ENCODE peak calls at places on chromosomes 16 and 17, in seven cellular contexts. One of them, this sample, is unnamed.

GRCh38 chr16:81694494-81695285 is 84.4 kb upstream of the PLCG2 start:
- DNase-seq in PC-3: no peak
- DNase-seq in kidney: no peak
- DNase-seq in CD8-positive, alpha-beta memory T cell: no peak
- DNase-seq in SJSA1: no peak
- DNase-seq in heart right ventricle: no peak
- DNase-seq in CD4-positive, alpha-beta memory T cell: no peak
- DNase-seq in this sample: no peak

GRCh38 chr17:34397265-34397664 is 34.2 kb upstream of the CCL1 start:
- DNase-seq in SJSA1: no peak
- DNase-seq in kidney: no peak
- DNase-seq in PC-3: no peak
- DNase-seq in CD8-positive, alpha-beta memory T cell: no peak
- DNase-seq in CD4-positive, alpha-beta memory T cell: no peak
- DNase-seq in heart right ventricle: no peak
- DNase-seq in this sample: no peak

GRCh38 chr16:31215287-31216115 is 1.4 kb downstream of the PYDC1 start:
- DNase-seq in kidney: peak; percentile 84
- DNase-seq in CD4-positive, alpha-beta memory T cell: peak; percentile 14
- DNase-seq in heart right ventricle: peak; percentile 62
- DNase-seq in CD8-positive, alpha-beta memory T cell: no peak
- DNase-seq in SJSA1: no peak
- DNase-seq in PC-3: peak; percentile 57
- DNase-seq in this sample: no peak

GRCh38 chr16:29154676-29155121 is 169.8 kb downstream of the LAT start:
- DNase-seq in heart right ventricle: no peak
- DNase-seq in CD8-positive, alpha-beta memory T cell: no peak
- DNase-seq in SJSA1: peak; percentile 75
- DNase-seq in kidney: no peak
- DNase-seq in PC-3: no peak
- DNase-seq in CD4-positive, alpha-beta memory T cell: no peak
- DNase-seq in this sample: no peak

GRCh38 chr17:45092932-45093430 is 31.9 kb downstream of the NMT1 start:
- DNase-seq in SJSA1: peak; percentile 99
- DNase-seq in kidney: peak; percentile 93
- DNase-seq in PC-3: peak; percentile 98
- DNase-seq in CD8-positive, alpha-beta memory T cell: no peak
- DNase-seq in CD4-positive, alpha-beta memory T cell: no peak
- DNase-seq in heart right ventricle: peak; percentile 74
- DNase-seq in this sample: no peak

GRCh38 chr16:49023095-49023494 is 258.5 kb downstream of the CBLN1 start:
- DNase-seq in CD8-positive, alpha-beta memory T cell: no peak
- DNase-seq in SJSA1: no peak
- DNase-seq in CD4-positive, alpha-beta memory T cell: no peak
- DNase-seq in kidney: no peak
- DNase-seq in PC-3: peak; percentile 74
- DNase-seq in heart right ventricle: no peak
- DNase-seq in this sample: no peak

GRCh38 chr16:86261379-86261778 is 248.9 kb upstream of the FOXF1 start:
- DNase-seq in PC-3: peak; percentile 18
- DNase-seq in kidney: no peak
- DNase-seq in CD8-positive, alpha-beta memory T cell: no peak
- DNase-seq in CD4-positive, alpha-beta memory T cell: no peak
- DNase-seq in heart right ventricle: no peak
- DNase-seq in SJSA1: no peak
- DNase-seq in this sample: peak; percentile 76

GRCh38 chr16:8632675-8633182 is 11.2 kb downstream of the METTL22 start:
- DNase-seq in CD4-positive, alpha-beta memory T cell: no peak
- DNase-seq in PC-3: no peak
- DNase-seq in CD8-positive, alpha-beta memory T cell: no peak
- DNase-seq in heart right ventricle: no peak
- DNase-seq in kidney: no peak
- DNase-seq in SJSA1: no peak
- DNase-seq in this sample: no peak

GRCh38 chr17:36127199-36127881 is 23.7 kb downstream of the CCL4 start:
- DNase-seq in heart right ventricle: no peak
- DNase-seq in CD4-positive, alpha-beta memory T cell: no peak
- DNase-seq in CD8-positive, alpha-beta memory T cell: no peak
- DNase-seq in PC-3: no peak
- DNase-seq in kidney: no peak
- DNase-seq in SJSA1: no peak
- DNase-seq in this sample: peak; percentile 97

GRCh38 chr17:77002103-77003045 is 134.2 kb downstream of the MGAT5B start:
- DNase-seq in CD4-positive, alpha-beta memory T cell: no peak
- DNase-seq in CD8-positive, alpha-beta memory T cell: no peak
- DNase-seq in PC-3: peak; percentile 99
- DNase-seq in kidney: no peak
- DNase-seq in SJSA1: peak; percentile 100
- DNase-seq in heart right ventricle: no peak
- DNase-seq in this sample: no peak

GRCh38 chr17:82440991-82441627 is 9.4 kb downstream of the CYBC1 start:
- DNase-seq in SJSA1: no peak
- DNase-seq in CD8-positive, alpha-beta memory T cell: no peak
- DNase-seq in heart right ventricle: peak; percentile 37
- DNase-seq in PC-3: no peak
- DNase-seq in kidney: peak; percentile 88
- DNase-seq in CD4-positive, alpha-beta memory T cell: no peak
- DNase-seq in this sample: peak; percentile 47

GRCh38 chr16:89506113-89506504 is 2.1 kb upstream of the SPG7 start:
- DNase-seq in SJSA1: no peak
- DNase-seq in CD8-positive, alpha-beta memory T cell: no peak
- DNase-seq in PC-3: no peak
- DNase-seq in kidney: no peak
- DNase-seq in CD4-positive, alpha-beta memory T cell: no peak
- DNase-seq in heart right ventricle: no peak
- DNase-seq in this sample: no peak

GRCh38 chr16:55948230-55948629 is 73.1 kb upstream of the CES5A start:
- DNase-seq in heart right ventricle: no peak
- DNase-seq in CD4-positive, alpha-beta memory T cell: no peak
- DNase-seq in kidney: no peak
- DNase-seq in PC-3: no peak
- DNase-seq in CD8-positive, alpha-beta memory T cell: no peak
- DNase-seq in SJSA1: no peak
- DNase-seq in this sample: no peak

GRCh38 chr17:77036136-77036840 is 104.5 kb upstream of the SEC14L1 start:
- DNase-seq in CD4-positive, alpha-beta memory T cell: no peak
- DNase-seq in PC-3: no peak
- DNase-seq in kidney: no peak
- DNase-seq in SJSA1: no peak
- DNase-seq in heart right ventricle: no peak
- DNase-seq in CD8-positive, alpha-beta memory T cell: no peak
- DNase-seq in this sample: no peak

GRCh38 chr17:36468903-36469635 is 17.4 kb upstream of the ZNHIT3 start:
- DNase-seq in kidney: peak; percentile 41
- DNase-seq in PC-3: no peak
- DNase-seq in CD8-positive, alpha-beta memory T cell: no peak
- DNase-seq in SJSA1: no peak
- DNase-seq in heart right ventricle: no peak
- DNase-seq in CD4-positive, alpha-beta memory T cell: no peak
- DNase-seq in this sample: no peak

GRCh38 chr16:73610605-73611177 is 562.8 kb upstream of the ZFHX3 start:
- DNase-seq in CD8-positive, alpha-beta memory T cell: no peak
- DNase-seq in CD4-positive, alpha-beta memory T cell: no peak
- DNase-seq in kidney: no peak
- DNase-seq in heart right ventricle: no peak
- DNase-seq in PC-3: no peak
- DNase-seq in SJSA1: no peak
- DNase-seq in this sample: no peak

GRCh38 chr16:57265850-57266530 is 18.5 kb downstream of the PLLP start:
- DNase-seq in CD4-positive, alpha-beta memory T cell: no peak
- DNase-seq in kidney: peak; percentile 95
- DNase-seq in heart right ventricle: peak; percentile 78
- DNase-seq in SJSA1: no peak
- DNase-seq in CD8-positive, alpha-beta memory T cell: no peak
- DNase-seq in PC-3: peak; percentile 19
- DNase-seq in this sample: no peak

GRCh38 chr17:38752930-38753506 is 477 bp downstream of the PSMB3 start:
- DNase-seq in heart right ventricle: no peak
- DNase-seq in CD8-positive, alpha-beta memory T cell: no peak
- DNase-seq in SJSA1: no peak
- DNase-seq in CD4-positive, alpha-beta memory T cell: no peak
- DNase-seq in kidney: peak; percentile 83
- DNase-seq in PC-3: no peak
- DNase-seq in this sample: no peak

GRCh38 chr17:75749545-75750389 is 15.2 kb downstream of the GALK1 start:
- DNase-seq in CD8-positive, alpha-beta memory T cell: peak; percentile 80
- DNase-seq in CD4-positive, alpha-beta memory T cell: peak; percentile 82
- DNase-seq in SJSA1: peak; percentile 90
- DNase-seq in kidney: peak; percentile 92
- DNase-seq in heart right ventricle: peak; percentile 88
- DNase-seq in PC-3: peak; percentile 79
- DNase-seq in this sample: peak; percentile 94

GRCh38 chr17:30554839-30555751 is 77.9 kb downstream of the GOSR1 start:
- DNase-seq in heart right ventricle: no peak
- DNase-seq in CD8-positive, alpha-beta memory T cell: no peak
- DNase-seq in kidney: peak; percentile 33
- DNase-seq in SJSA1: peak; percentile 56
- DNase-seq in PC-3: peak; percentile 34
- DNase-seq in CD4-positive, alpha-beta memory T cell: no peak
- DNase-seq in this sample: peak; percentile 71

GRCh38 chr17:146546-146945 is 9.2 kb downstream of the SCGB1C2 start:
- DNase-seq in SJSA1: peak; percentile 20
- DNase-seq in CD4-positive, alpha-beta memory T cell: no peak
- DNase-seq in heart right ventricle: no peak
- DNase-seq in PC-3: no peak
- DNase-seq in kidney: no peak
- DNase-seq in CD8-positive, alpha-beta memory T cell: no peak
- DNase-seq in this sample: no peak

GRCh38 chr17:81651692-81652091 is 4.7 kb downstream of the PDE6G start:
- DNase-seq in CD4-positive, alpha-beta memory T cell: no peak
- DNase-seq in PC-3: peak; percentile 86
- DNase-seq in SJSA1: peak; percentile 74
- DNase-seq in CD8-positive, alpha-beta memory T cell: no peak
- DNase-seq in heart right ventricle: no peak
- DNase-seq in kidney: no peak
- DNase-seq in this sample: no peak

GRCh38 chr17:77145635-77146632 is 5.2 kb downstream of the SEC14L1 start:
- DNase-seq in kidney: peak; percentile 91
- DNase-seq in CD4-positive, alpha-beta memory T cell: no peak
- DNase-seq in heart right ventricle: peak; percentile 46
- DNase-seq in PC-3: peak; percentile 86
- DNase-seq in SJSA1: peak; percentile 91
- DNase-seq in CD8-positive, alpha-beta memory T cell: no peak
- DNase-seq in this sample: no peak

GRCh38 chr16:3187798-3188674 is at the start of gene OR1F1:
- DNase-seq in CD8-positive, alpha-beta memory T cell: peak; percentile 71
- DNase-seq in CD4-positive, alpha-beta memory T cell: peak; percentile 67
- DNase-seq in kidney: no peak
- DNase-seq in heart right ventricle: no peak
- DNase-seq in SJSA1: peak; percentile 62
- DNase-seq in PC-3: no peak
- DNase-seq in this sample: no peak

GRCh38 chr17:64707077-64707591 is 45.0 kb upstream of the SMURF2 start:
- DNase-seq in CD4-positive, alpha-beta memory T cell: no peak
- DNase-seq in kidney: peak; percentile 93
- DNase-seq in CD8-positive, alpha-beta memory T cell: no peak
- DNase-seq in PC-3: peak; percentile 100
- DNase-seq in heart right ventricle: peak; percentile 84
- DNase-seq in SJSA1: peak; percentile 100
- DNase-seq in this sample: no peak
- H3K27ac ChIP-seq in CD4-positive, alpha-beta memory T cell: no peak overlapping the region
- H3K27ac ChIP-seq in kidney: no peak overlapping the region
- H3K27ac ChIP-seq in CD8-positive, alpha-beta memory T cell: no peak overlapping the region
- H3K27ac ChIP-seq in PC-3: peak overlapping the region; percentile 98
- H3K27ac ChIP-seq in heart right ventricle: no peak overlapping the region
- H3K27ac ChIP-seq in SJSA1: peak overlapping the region; percentile 88
- H3K27ac ChIP-seq in this sample: no peak overlapping the region

DNA sequence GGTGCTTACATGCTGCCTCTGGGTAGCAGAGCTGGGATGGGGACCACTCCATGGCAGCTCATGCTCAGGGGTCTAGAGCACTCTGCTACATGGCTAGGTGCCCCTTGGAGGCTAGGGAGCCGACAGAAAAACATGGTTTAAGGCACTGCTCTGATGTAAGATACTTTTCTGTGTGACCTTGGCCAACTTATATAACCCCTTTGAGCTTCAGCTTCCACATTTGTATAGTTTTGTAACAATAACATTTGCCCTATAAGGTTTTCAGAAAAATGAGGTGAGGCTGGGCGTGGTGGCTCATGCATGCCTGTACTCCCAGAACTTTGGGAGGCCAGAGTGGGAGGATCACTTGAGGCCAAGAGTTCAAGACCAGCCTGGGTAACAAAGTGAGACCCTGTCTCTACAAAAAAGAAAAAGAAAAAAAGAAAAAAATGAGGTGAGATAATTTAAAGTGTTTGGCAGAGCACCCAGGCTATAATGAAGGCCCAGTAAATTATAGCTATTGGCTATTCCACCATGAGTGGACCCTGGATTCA is 3.2 kb downstream of the CES4A start:
- DNase-seq in heart right ventricle: no peak
- DNase-seq in CD8-positive, alpha-beta memory T cell: no peak
- DNase-seq in CD4-positive, alpha-beta memory T cell: no peak
- DNase-seq in SJSA1: no peak
- DNase-seq in kidney: no peak
- DNase-seq in PC-3: no peak
- DNase-seq in this sample: no peak
- H3K27ac ChIP-seq in heart right ventricle: no peak overlapping the region
- H3K27ac ChIP-seq in CD8-positive, alpha-beta memory T cell: no peak overlapping the region
- H3K27ac ChIP-seq in CD4-positive, alpha-beta memory T cell: no peak overlapping the region
- H3K27ac ChIP-seq in SJSA1: no peak overlapping the region
- H3K27ac ChIP-seq in kidney: no peak overlapping the region
- H3K27ac ChIP-seq in PC-3: no peak overlapping the region
- H3K27ac ChIP-seq in this sample: no peak overlapping the region

GRCh38 chr17:70808596-70808995 is 639.3 kb downstream of the KCNJ2 start:
- DNase-seq in CD4-positive, alpha-beta memory T cell: no peak
- DNase-seq in PC-3: peak; percentile 63
- DNase-seq in SJSA1: no peak
- DNase-seq in heart right ventricle: no peak
- DNase-seq in CD8-positive, alpha-beta memory T cell: no peak
- DNase-seq in kidney: no peak
- DNase-seq in this sample: peak; percentile 65
- H3K27ac ChIP-seq in CD4-positive, alpha-beta memory T cell: no peak overlapping the region
- H3K27ac ChIP-seq in PC-3: no peak overlapping the region
- H3K27ac ChIP-seq in SJSA1: no peak overlapping the region
- H3K27ac ChIP-seq in heart right ventricle: no peak overlapping the region
- H3K27ac ChIP-seq in CD8-positive, alpha-beta memory T cell: no peak overlapping the region
- H3K27ac ChIP-seq in kidney: no peak overlapping the region
- H3K27ac ChIP-seq in this sample: no peak overlapping the region

GRCh38 chr16:9885457-9885856 is 296.8 kb downstream of the GRIN2A start:
- DNase-seq in kidney: no peak
- DNase-seq in CD8-positive, alpha-beta memory T cell: no peak
- DNase-seq in CD4-positive, alpha-beta memory T cell: no peak
- DNase-seq in heart right ventricle: no peak
- DNase-seq in SJSA1: no peak
- DNase-seq in PC-3: no peak
- DNase-seq in this sample: no peak

DNA sequence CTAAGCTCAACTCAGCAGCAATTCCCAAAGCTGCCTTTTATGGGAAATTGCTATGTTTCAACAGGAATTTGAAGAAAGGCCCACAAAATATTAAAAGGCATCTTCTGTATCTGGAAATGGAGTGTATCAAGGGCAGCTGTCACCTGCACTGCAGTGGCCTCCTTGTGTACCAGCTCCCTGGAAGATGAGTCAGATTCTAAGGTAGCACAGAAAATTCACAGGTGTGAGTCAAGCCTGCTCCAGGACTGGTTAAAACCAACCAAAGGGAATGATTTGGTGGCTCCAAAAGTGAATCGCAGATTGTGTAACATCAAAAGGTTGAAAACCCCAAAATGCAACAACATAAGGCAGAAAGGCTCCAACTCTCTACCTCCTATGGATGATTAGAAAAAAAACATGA is 296.4 kb downstream of the GRIN2A start:
- DNase-seq in CD8-positive, alpha-beta memory T cell: no peak
- DNase-seq in heart right ventricle: no peak
- DNase-seq in kidney: no peak
- DNase-seq in SJSA1: no peak
- DNase-seq in CD4-positive, alpha-beta memory T cell: no peak
- DNase-seq in PC-3: no peak
- DNase-seq in this sample: no peak
- H3K27ac ChIP-seq in CD8-positive, alpha-beta memory T cell: no peak overlapping the region
- H3K27ac ChIP-seq in heart right ventricle: no peak overlapping the region
- H3K27ac ChIP-seq in kidney: no peak overlapping the region
- H3K27ac ChIP-seq in SJSA1: no peak overlapping the region
- H3K27ac ChIP-seq in CD4-positive, alpha-beta memory T cell: no peak overlapping the region
- H3K27ac ChIP-seq in PC-3: no peak overlapping the region
- H3K27ac ChIP-seq in this sample: no peak overlapping the region

This sample was measured in Karpas-422.